ENCODE peak calls at places on chromosome 12, in six cellular contexts. One of them, this sample, is unnamed. For H3K36me3, the result is how much of the 10 kb centered on the place peaks cover.

GRCh38 chr12:67002711-67003110 is 266.4 kb upstream of the CAND1 start:
- DNase-seq in IMR-90: no peak
- DNase-seq in mesenchymal stem cell: no peak
- DNase-seq in trophoblast cell: no peak
- DNase-seq in neuronal stem cell: no peak
- DNase-seq in H1: no peak
- DNase-seq in this sample: no peak

GRCh38 chr12:13000935-13001724 is 1.1 kb upstream of the HEBP1 start:
- DNase-seq in IMR-90: peak
- DNase-seq in mesenchymal stem cell: peak
- DNase-seq in trophoblast cell: peak
- DNase-seq in neuronal stem cell: peak
- DNase-seq in H1: peak
- DNase-seq in this sample: peak

GRCh38 chr12:45909041-45909713 is 81.2 kb downstream of the SCAF11 start:
- DNase-seq in IMR-90: peak
- DNase-seq in mesenchymal stem cell: peak
- DNase-seq in trophoblast cell: no peak
- DNase-seq in neuronal stem cell: no peak
- DNase-seq in H1: no peak
- DNase-seq in this sample: no peak

GRCh38 chr12:122135437-122136031 is 38.5 kb downstream of the IL31 start:
- DNase-seq in IMR-90: no peak
- DNase-seq in mesenchymal stem cell: no peak
- DNase-seq in trophoblast cell: no peak
- DNase-seq in neuronal stem cell: no peak
- DNase-seq in H1: no peak
- DNase-seq in this sample: no peak

GRCh38 chr12:75452675-75453330 is 27.8 kb upstream of the GLIPR1 start:
- DNase-seq in IMR-90: peak
- DNase-seq in mesenchymal stem cell: peak
- DNase-seq in trophoblast cell: no peak
- DNase-seq in neuronal stem cell: no peak
- DNase-seq in H1: no peak
- DNase-seq in this sample: no peak

GRCh38 chr12:102423447-102423846 is 56.9 kb downstream of the IGF1 start:
- DNase-seq in IMR-90: peak
- DNase-seq in mesenchymal stem cell: no peak
- DNase-seq in trophoblast cell: no peak
- DNase-seq in neuronal stem cell: no peak
- DNase-seq in H1: no peak
- DNase-seq in this sample: no peak

GRCh38 chr12:84704851-84705250 is 207.7 kb downstream of the SLC6A15 start:
- DNase-seq in IMR-90: no peak
- DNase-seq in mesenchymal stem cell: no peak
- DNase-seq in trophoblast cell: no peak
- DNase-seq in neuronal stem cell: peak
- DNase-seq in H1: no peak
- DNase-seq in this sample: no peak

GRCh38 chr12:8644345-8645248 is 18.0 kb downstream of the MFAP5 start:
- DNase-seq in IMR-90: no peak
- DNase-seq in mesenchymal stem cell: no peak
- DNase-seq in trophoblast cell: peak
- DNase-seq in neuronal stem cell: no peak
- DNase-seq in H1: no peak
- DNase-seq in this sample: no peak

GRCh38 chr12:53782093-53782703 is 30.4 kb upstream of the CISTR start:
- DNase-seq in IMR-90: no peak
- DNase-seq in mesenchymal stem cell: no peak
- DNase-seq in trophoblast cell: no peak
- DNase-seq in neuronal stem cell: no peak
- DNase-seq in H1: no peak
- DNase-seq in this sample: no peak

GRCh38 chr12:27595231-27595642 is 71.2 kb downstream of the PPFIBP1 start:
- DNase-seq in IMR-90: peak
- DNase-seq in mesenchymal stem cell: peak
- DNase-seq in trophoblast cell: peak
- DNase-seq in neuronal stem cell: peak
- DNase-seq in H1: no peak
- DNase-seq in this sample: peak

GRCh38 chr12:124754949-124755800 is 108.5 kb downstream of the SCARB1 start:
- DNase-seq in IMR-90: peak
- DNase-seq in mesenchymal stem cell: peak
- DNase-seq in trophoblast cell: no peak
- DNase-seq in neuronal stem cell: no peak
- DNase-seq in H1: no peak
- DNase-seq in this sample: peak

GRCh38 chr12:20398720-20399119 is 30.4 kb downstream of the PDE3A start:
- DNase-seq in IMR-90: no peak
- DNase-seq in mesenchymal stem cell: no peak
- DNase-seq in trophoblast cell: no peak
- DNase-seq in neuronal stem cell: no peak
- DNase-seq in H1: no peak
- DNase-seq in this sample: no peak

GRCh38 chr12:24418157-24418556 is 468.7 kb upstream of the SOX5 start:
- DNase-seq in IMR-90: peak
- DNase-seq in mesenchymal stem cell: peak
- DNase-seq in trophoblast cell: no peak
- DNase-seq in neuronal stem cell: no peak
- DNase-seq in H1: no peak
- DNase-seq in this sample: no peak

GRCh38 chr12:25187781-25188180 is 7.2 kb downstream of the DNAI7 start:
- DNase-seq in IMR-90: peak
- DNase-seq in mesenchymal stem cell: peak
- DNase-seq in trophoblast cell: no peak
- DNase-seq in neuronal stem cell: no peak
- DNase-seq in H1: no peak
- DNase-seq in this sample: no peak

GRCh38 chr12:19439059-19440018 is at the start of gene AEBP2:
- DNase-seq in IMR-90: peak
- DNase-seq in mesenchymal stem cell: peak
- DNase-seq in trophoblast cell: peak
- DNase-seq in neuronal stem cell: peak
- DNase-seq in H1: peak
- DNase-seq in this sample: peak

GRCh38 chr12:113169697-113170096 is 15.6 kb downstream of the DDX54 start:
- DNase-seq in IMR-90: no peak
- DNase-seq in mesenchymal stem cell: no peak
- DNase-seq in trophoblast cell: no peak
- DNase-seq in neuronal stem cell: no peak
- DNase-seq in H1: no peak
- DNase-seq in this sample: no peak
- H3K36me3 ChIP-seq in IMR-90: half or more
- H3K36me3 ChIP-seq in mesenchymal stem cell: half or more
- H3K36me3 ChIP-seq in trophoblast cell: half or more
- H3K36me3 ChIP-seq in neuronal stem cell: half or more
- H3K36me3 ChIP-seq in H1: half or more
- H3K36me3 ChIP-seq in this sample: under half

GRCh38 chr12:130850418-130851021 is 11.5 kb upstream of the STX2 start:
- DNase-seq in IMR-90: no peak
- DNase-seq in mesenchymal stem cell: no peak
- DNase-seq in trophoblast cell: no peak
- DNase-seq in neuronal stem cell: no peak
- DNase-seq in H1: no peak
- DNase-seq in this sample: no peak
- H3K23ac ChIP-seq in IMR-90: no peak
- H3K23ac ChIP-seq in mesenchymal stem cell: no peak
- H3K23ac ChIP-seq in trophoblast cell: no peak
- H3K23ac ChIP-seq in neuronal stem cell: no peak
- H3K23ac ChIP-seq in H1: no peak
- H3K23ac ChIP-seq in this sample: no peak

DNA sequence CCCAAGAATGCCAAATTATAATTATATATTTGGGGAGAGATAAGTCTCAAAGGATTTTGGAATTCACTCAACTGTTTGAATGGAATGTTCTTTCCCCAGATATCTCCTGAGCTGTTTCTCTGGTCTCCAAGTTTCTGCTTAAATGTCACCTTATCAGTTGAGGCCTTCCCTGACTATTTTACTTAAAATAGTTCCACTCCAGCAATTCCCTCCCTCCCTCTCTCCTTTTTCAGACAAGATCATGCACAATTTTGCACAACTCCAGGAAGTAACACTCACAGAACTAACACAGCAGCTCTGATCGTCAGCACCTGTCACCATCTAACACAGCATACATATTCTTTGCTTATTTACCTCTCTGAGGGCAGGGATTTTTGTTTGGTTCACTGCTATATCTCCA is 12.5 kb downstream of the BTG1 start:
- DNase-seq in IMR-90: no peak
- DNase-seq in mesenchymal stem cell: no peak
- DNase-seq in trophoblast cell: no peak
- DNase-seq in neuronal stem cell: no peak
- DNase-seq in H1: no peak
- DNase-seq in this sample: no peak
- H3K36me3 ChIP-seq in IMR-90: under half
- H3K36me3 ChIP-seq in mesenchymal stem cell: under half
- H3K36me3 ChIP-seq in trophoblast cell: under half
- H3K36me3 ChIP-seq in neuronal stem cell: under half
- H3K36me3 ChIP-seq in H1: under half
- H3K36me3 ChIP-seq in this sample: under half

DNA sequence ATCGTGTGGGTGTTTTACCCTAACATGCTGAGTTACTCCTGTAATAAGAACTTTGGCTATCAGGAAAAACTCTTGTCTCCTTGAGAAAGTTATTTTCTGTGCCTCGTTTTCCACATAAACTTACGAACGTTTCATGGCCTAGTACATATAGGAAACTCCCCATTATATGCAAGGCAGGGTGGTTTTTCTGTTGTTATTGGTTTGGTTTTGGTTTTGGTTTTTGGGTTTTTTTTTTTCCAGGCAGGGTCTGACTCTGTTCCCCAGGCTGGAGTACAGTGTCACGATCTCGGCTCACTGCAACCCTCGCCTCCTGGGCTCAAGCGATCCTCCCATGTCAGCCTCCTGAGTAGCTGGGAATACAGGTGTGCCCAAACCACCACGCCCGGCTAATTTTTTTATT is 5.5 kb downstream of the OR6C3 start:
- DNase-seq in IMR-90: no peak
- DNase-seq in mesenchymal stem cell: no peak
- DNase-seq in trophoblast cell: no peak
- DNase-seq in neuronal stem cell: no peak
- DNase-seq in H1: no peak
- DNase-seq in this sample: no peak
- H3K23ac ChIP-seq in IMR-90: no peak
- H3K23ac ChIP-seq in mesenchymal stem cell: no peak
- H3K23ac ChIP-seq in trophoblast cell: no peak
- H3K23ac ChIP-seq in neuronal stem cell: no peak
- H3K23ac ChIP-seq in H1: no peak
- H3K23ac ChIP-seq in this sample: no peak

GRCh38 chr12:115132145-115132544 is 448.2 kb upstream of the TBX3 start:
- DNase-seq in IMR-90: no peak
- DNase-seq in mesenchymal stem cell: peak
- DNase-seq in trophoblast cell: peak
- DNase-seq in neuronal stem cell: no peak
- DNase-seq in H1: no peak
- DNase-seq in this sample: peak
- H3K36me3 ChIP-seq in IMR-90: under half
- H3K36me3 ChIP-seq in mesenchymal stem cell: under half
- H3K36me3 ChIP-seq in trophoblast cell: under half
- H3K36me3 ChIP-seq in neuronal stem cell: under half
- H3K36me3 ChIP-seq in H1: under half
- H3K36me3 ChIP-seq in this sample: under half

GRCh38 chr12:120115692-120116442 is 686 bp downstream of the RAB35 start:
- DNase-seq in IMR-90: peak
- DNase-seq in mesenchymal stem cell: peak
- DNase-seq in trophoblast cell: peak
- DNase-seq in neuronal stem cell: no peak
- DNase-seq in H1: peak
- DNase-seq in this sample: peak
- H3K23ac ChIP-seq in IMR-90: peak
- H3K23ac ChIP-seq in mesenchymal stem cell: no peak
- H3K23ac ChIP-seq in trophoblast cell: no peak
- H3K23ac ChIP-seq in neuronal stem cell: peak
- H3K23ac ChIP-seq in H1: no peak
- H3K23ac ChIP-seq in this sample: peak

DNA sequence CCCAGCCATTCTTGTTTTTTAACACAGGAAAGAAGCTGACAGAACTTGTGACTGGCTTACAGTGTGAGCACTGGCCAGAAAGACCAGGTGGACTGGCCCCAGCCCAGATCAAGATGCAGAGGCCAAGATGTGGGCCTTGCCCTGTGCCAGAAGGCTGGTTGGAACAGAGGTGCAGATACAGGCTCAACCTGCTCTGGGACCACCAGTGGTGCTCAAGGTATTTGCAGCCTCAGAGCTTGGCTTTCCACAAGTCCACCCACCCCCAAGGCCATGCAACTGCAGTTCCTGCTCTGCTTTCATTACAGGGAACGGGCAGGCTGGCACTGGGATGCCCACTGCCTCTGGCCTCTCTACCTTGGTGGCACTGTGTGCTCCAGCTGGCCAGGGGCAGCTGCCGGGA is 23.3 kb downstream of the ZFC3H1 start:
- DNase-seq in IMR-90: no peak
- DNase-seq in mesenchymal stem cell: no peak
- DNase-seq in trophoblast cell: peak
- DNase-seq in neuronal stem cell: no peak
- DNase-seq in H1: no peak
- DNase-seq in this sample: no peak
- H3K36me3 ChIP-seq in IMR-90: under half
- H3K36me3 ChIP-seq in mesenchymal stem cell: under half
- H3K36me3 ChIP-seq in trophoblast cell: under half
- H3K36me3 ChIP-seq in neuronal stem cell: under half
- H3K36me3 ChIP-seq in H1: under half
- H3K36me3 ChIP-seq in this sample: under half

DNA sequence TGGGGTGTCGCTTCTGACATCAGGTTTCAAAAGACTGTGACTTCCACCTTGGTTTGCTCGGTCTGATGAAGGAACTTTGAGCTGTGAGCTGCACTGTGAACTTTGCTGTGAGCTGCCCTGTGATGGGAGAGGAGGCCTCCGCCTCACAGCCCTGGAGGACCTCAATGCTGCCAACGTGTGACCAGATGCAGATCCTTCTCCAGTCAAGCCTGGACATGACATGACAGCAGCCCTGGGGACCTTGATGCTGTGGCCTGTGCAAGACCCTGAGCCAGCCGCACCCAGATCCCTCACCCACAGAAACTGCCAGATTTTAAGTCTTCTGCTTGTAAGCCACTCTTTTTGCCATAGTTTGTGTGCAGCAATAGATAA is 13.3 kb upstream of the LRTM2 start:
- DNase-seq in IMR-90: no peak
- DNase-seq in mesenchymal stem cell: no peak
- DNase-seq in trophoblast cell: no peak
- DNase-seq in neuronal stem cell: no peak
- DNase-seq in H1: no peak
- DNase-seq in this sample: no peak
- H3K23ac ChIP-seq in IMR-90: no peak
- H3K23ac ChIP-seq in mesenchymal stem cell: no peak
- H3K23ac ChIP-seq in trophoblast cell: no peak
- H3K23ac ChIP-seq in neuronal stem cell: peak
- H3K23ac ChIP-seq in H1: no peak
- H3K23ac ChIP-seq in this sample: no peak

GRCh38 chr12:128339121-128339520 is 72.2 kb downstream of the TMEM132C start:
- DNase-seq in IMR-90: no peak
- DNase-seq in mesenchymal stem cell: no peak
- DNase-seq in trophoblast cell: no peak
- DNase-seq in neuronal stem cell: no peak
- DNase-seq in H1: no peak
- DNase-seq in this sample: peak
- H3K36me3 ChIP-seq in IMR-90: under half
- H3K36me3 ChIP-seq in mesenchymal stem cell: under half
- H3K36me3 ChIP-seq in trophoblast cell: under half
- H3K36me3 ChIP-seq in neuronal stem cell: under half
- H3K36me3 ChIP-seq in H1: under half
- H3K36me3 ChIP-seq in this sample: under half